ENCODE peak calls at places on chromosome 11, in four cellular contexts. I is effector memory CD8-positive, alpha-beta T cell; W is DMS 273 treated with DMSO at 0.1 percent for 48 hours; D is naive thymus-derived CD4-positive, alpha-beta T cell. H is an unnamed sample.

GRCh38 chr11:43021466-43021865 is 290.3 kb upstream of the API5 start:
- DNase-seq in W (no peak), D (no peak), I (no peak), H (peak)

GRCh38 chr11:45022294-45023064 is 71.8 kb upstream of the TP53I11 start:
- DNase-seq in D (no peak), W (no peak), I (no peak), H (no peak)

GRCh38 chr11:114098927-114099326 is 39.4 kb downstream of the ZBTB16 start:
- DNase-seq in I (no peak), D (no peak), W (no peak), H (no peak)

GRCh38 chr11:112588252-112588668 is 327.6 kb upstream of the PLET1 start:
- DNase-seq in D (peak), W (peak), I (peak), H (peak)

GRCh38 chr11:110434952-110435779 is 5.4 kb downstream of the FDX1 start:
- DNase-seq in W (no peak), D (no peak), I (no peak), H (peak)

GRCh38 chr11:62535802-62536201 is 10.8 kb downstream of the AHNAK start:
- DNase-seq in D (no peak), I (no peak), W (no peak), H (no peak)

GRCh38 chr11:1564535-1565172 is 7.4 kb downstream of the DUSP8 start:
- DNase-seq in I (no peak), W (peak), D (no peak), H (no peak)

GRCh38 chr11:119195680-119196079 is 10.4 kb downstream of the NHERF4 start:
- DNase-seq in W (no peak), I (no peak), D (no peak), H (no peak)

GRCh38 chr11:104352036-104352435 is 188.1 kb upstream of the PDGFD start:
- DNase-seq in D (no peak), W (no peak), I (no peak), H (no peak)

GRCh38 chr11:20670932-20671403 is 1.6 kb downstream of the NELL1 start:
- DNase-seq in W (no peak), D (no peak), I (no peak), H (no peak)

GRCh38 chr11:795638-796564 is 2.2 kb downstream of the SLC25A22 start:
- DNase-seq in D (peak), I (peak), W (peak), H (peak)

GRCh38 chr11:59173964-59174663 is 2.2 kb downstream of the DTX4 start:
- DNase-seq in I (no peak), D (no peak), W (no peak), H (no peak)

GRCh38 chr11:79413258-79413657 is 27.6 kb downstream of the TENM4 start:
- DNase-seq in D (no peak), W (peak), I (no peak), H (no peak)

GRCh38 chr11:60914620-60915249 is 777 bp downstream of the TMEM109 start:
- DNase-seq in D (peak), I (no peak), W (no peak), H (peak)

GRCh38 chr11:103798029-103798428 is 238.4 kb upstream of the DDI1 start:
- DNase-seq in W (no peak), D (no peak), I (no peak), H (no peak)

GRCh38 chr11:120907971-120908370 is 115.9 kb upstream of the TBCEL start:
- DNase-seq in D (no peak), I (no peak), W (no peak), H (no peak)

GRCh38 chr11:62953811-62954210 is 31.0 kb downstream of the SLC22A6 start:
- DNase-seq in D (no peak), I (no peak), W (no peak), H (no peak)

GRCh38 chr11:35267504-35267903 is 128.5 kb downstream of the CD44 start:
- DNase-seq in W (no peak), D (no peak), I (no peak), H (no peak)

GRCh38 chr11:27902981-27903624 is 202.8 kb upstream of the BDNF start:
- DNase-seq in W (no peak), I (no peak), D (no peak), H (no peak)

GRCh38 chr11:40129276-40129675 is 1330.2 kb downstream of the LRRC4C start:
- DNase-seq in I (no peak), D (no peak), W (no peak), H (no peak)

GRCh38 chr11:30983143-30983542 is 386.4 kb downstream of the DCDC1 start:
- DNase-seq in W (no peak), I (no peak), D (no peak), H (no peak)

GRCh38 chr11:101100601-101101000 is 29.0 kb downstream of the PGR start:
- DNase-seq in D (no peak), I (no peak), W (no peak), H (no peak)

H was measured in activated CD8-positive, alpha-beta T cell treated with anti-CD3 and anti-CD28 coated beads for 36 hours.